ENCODE peak calls at places on chromosomes 11 and 22, in seven cellular contexts. N, C, A, G, W, H and O are unnamed samples.

GRCh38 chr11:3905080-3905953 is 49.9 kb downstream of the STIM1 start:
- DNase-seq in H (peak; percentile 98), N (no peak), C (peak; percentile 51), W (no peak), G (no peak), A (peak; percentile 34), O (no peak)

GRCh38 chr11:112294688-112295340 is 34.2 kb upstream of the PLET1 start:
- DNase-seq in G (no peak), W (no peak), C (no peak), A (no peak), N (no peak), H (no peak), O (no peak)

GRCh38 chr22:44271010-44271500 is 41.7 kb downstream of the SHISAL1 start:
- DNase-seq in C (no peak), N (no peak), A (no peak), H (no peak), G (no peak), W (no peak), O (no peak)

GRCh38 chr22:44426981-44427380 is 71.1 kb downstream of the RTL6 start:
- DNase-seq in H (no peak), W (no peak), C (no peak), A (no peak), G (no peak), N (no peak), O (no peak)

GRCh38 chr11:117000741-117001096 is 97.5 kb downstream of the SIK3 start:
- DNase-seq in H (no peak), N (no peak), C (no peak), A (no peak), W (no peak), G (no peak), O (no peak)

GRCh38 chr11:60950933-60951610 is 904 bp downstream of the SLC15A3 start:
- DNase-seq in W (no peak), A (no peak), C (no peak), N (no peak), G (no peak), H (no peak), O (no peak)

GRCh38 chr22:36274547-36274946 is 21.6 kb downstream of the APOL1 start:
- DNase-seq in A (no peak), N (no peak), G (no peak), H (no peak), C (no peak), W (no peak), O (no peak)

GRCh38 chr11:122733301-122733686 is 77.8 kb downstream of the UBASH3B start:
- DNase-seq in A (no peak), H (no peak), C (no peak), W (no peak), N (no peak), G (no peak), O (peak; percentile 72)

GRCh38 chr11:65623177-65623576 is 7.6 kb downstream of the PCNX3 start:
- DNase-seq in C (no peak), W (no peak), H (no peak), A (no peak), G (no peak), N (no peak), O (no peak)

GRCh38 chr11:131064373-131064991 is 148.2 kb upstream of the SNX19 start:
- DNase-seq in A (peak; percentile 13), N (peak; percentile 80), W (peak; percentile 82), G (peak; percentile 5), C (peak; percentile 66), H (peak; percentile 42), O (peak; percentile 77)
- TF ChIP-seq JUND in A (no peak), N (no peak), W (no peak), G (no peak), C (no peak), H (no peak), O (no peak)

GRCh38 chr11:133081730-133082452 is 450.4 kb downstream of the OPCML start:
- DNase-seq in W (no peak), G (no peak), N (no peak), A (no peak), C (no peak), H (no peak), O (no peak)
- TF ChIP-seq JUND in W (no peak), G (no peak), N (no peak), A (no peak), C (no peak), H (no peak), O (no peak)

GRCh38 chr22:38397189-38398097 is 57.6 kb downstream of the KCNJ4 start:
- DNase-seq in H (no peak), W (peak; percentile 93), A (no peak), G (no peak), C (peak; percentile 69), N (no peak), O (peak; percentile 29)
- TF ChIP-seq JUND in H (no peak), W (no peak), A (no peak), G (no peak), C (no peak), N (no peak), O (no peak)

GRCh38 chr22:31125521-31126117 is 2.9 kb downstream of the INPP5J start:
- DNase-seq in A (no peak), C (no peak), N (no peak), W (no peak), H (no peak), G (no peak), O (no peak)
- TF ChIP-seq JUND in A (no peak), C (no peak), N (no peak), W (no peak), H (no peak), G (no peak), O (no peak)

GRCh38 chr22:49660321-49660720 is 167.4 kb downstream of the BRD1 start:
- DNase-seq in C (no peak), H (no peak), N (no peak), G (no peak), W (no peak), A (no peak), O (no peak)
- TF ChIP-seq JUND in C (no peak), H (no peak), N (no peak), G (no peak), W (no peak), A (no peak), O (no peak)

GRCh38 chr11:32580967-32581366 is 2.7 kb upstream of the EIF3M start:
- DNase-seq in W (no peak), G (no peak), A (no peak), H (peak; percentile 35), N (no peak), C (no peak), O (peak; percentile 31)
- TF ChIP-seq JUND in W (no peak), G (no peak), A (no peak), H (no peak), N (no peak), C (no peak), O (no peak)

GRCh38 chr11:5553347-5553746 is 5.0 kb upstream of the OR52H1 start:
- DNase-seq in A (no peak), N (no peak), W (no peak), G (no peak), C (no peak), H (no peak), O (no peak)
- TF ChIP-seq JUND in A (no peak), N (no peak), W (no peak), G (no peak), C (no peak), H (no peak), O (no peak)

GRCh38 chr11:120134106-120134930 is 3.6 kb downstream of the TRIM29 start:
- DNase-seq in G (no peak), H (no peak), W (no peak), A (no peak), C (no peak), N (peak; percentile 5), O (no peak)
- TF ChIP-seq JUND in G (no peak), H (no peak), W (no peak), A (no peak), C (no peak), N (no peak), O (no peak)